ENCODE peak calls at places on chromosomes 13 and 19, in five cellular contexts. J is endodermal cell; S is endothelial cell of umbilical vein; P is effector memory CD4-positive, alpha-beta T cell; K is sigmoid colon. W is an unnamed sample.

GRCh38 chr19:51712461-51713081 is 11.2 kb downstream of the HAS1 start:
- DNase-seq in P (no peak), S (no peak), K (no peak), J (peak; percentile 85), W (no peak)

GRCh38 chr13:22423261-22423660 is 752.4 kb downstream of the FGF9 start:
- DNase-seq in K (no peak), S (no peak), J (no peak), P (no peak), W (no peak)

GRCh38 chr19:17522988-17523872 is 11.8 kb downstream of the PGLS start:
- DNase-seq in P (no peak), S (no peak), J (peak; percentile 37), K (peak; percentile 74), W (no peak)

GRCh38 chr19:46782355-46783019 is 5.9 kb downstream of the SLC1A5 start:
- DNase-seq in K (no peak), S (no peak), P (no peak), J (no peak), W (no peak)

GRCh38 chr19:46885411-46885810 is 24.6 kb downstream of the ARHGAP35 start:
- DNase-seq in S (no peak), P (no peak), J (no peak), K (no peak), W (no peak)

GRCh38 chr13:50917572-50917971 is 8.0 kb downstream of the RNASEH2B start:
- DNase-seq in P (no peak), S (peak; percentile 31), K (no peak), J (no peak), W (no peak)

GRCh38 chr13:51981355-51981754 is 29.9 kb downstream of the ATP7B start:
- DNase-seq in S (no peak), P (no peak), J (no peak), K (no peak), W (no peak)

GRCh38 chr19:11324079-11324661 is 15.3 kb downstream of the RAB3D start:
- DNase-seq in K (peak; percentile 92), P (no peak), S (peak; percentile 70), J (no peak), W (peak; percentile 88)

GRCh38 chr19:30635026-30635985 is 263.1 kb downstream of the ZNF536 start:
- DNase-seq in J (no peak), S (no peak), P (no peak), K (no peak), W (no peak)

GRCh38 chr13:87147076-87147475 is 524.1 kb upstream of the SLITRK5 start:
- DNase-seq in P (no peak), J (no peak), S (no peak), K (no peak), W (no peak)

GRCh38 chr13:33560722-33561121 is 257.2 kb upstream of the RFC3 start:
- DNase-seq in K (no peak), J (no peak), P (no peak), S (no peak), W (no peak)

GRCh38 chr19:29658221-29658991 is 6.9 kb upstream of the PLEKHF1 start:
- DNase-seq in K (peak; percentile 18), S (no peak), P (no peak), J (no peak), W (no peak)

GRCh38 chr13:111658150-111659100 is 338.0 kb downstream of the TEX29 start:
- DNase-seq in S (no peak), J (peak; percentile 74), P (no peak), K (no peak), W (no peak)

GRCh38 chr13:30362869-30363268 is 55.5 kb upstream of the KATNAL1 start:
- DNase-seq in S (no peak), P (no peak), K (no peak), J (no peak), W (no peak)

GRCh38 chr19:5016781-5017180 is 47.9 kb downstream of the KDM4B start:
- DNase-seq in J (no peak), K (no peak), S (no peak), P (no peak), W (no peak)
- H3K4me3 ChIP-seq in J (no peak overlapping the region), K (no peak overlapping the region), S (no peak overlapping the region), P (no peak overlapping the region), W (no peak overlapping the region)

DNA sequence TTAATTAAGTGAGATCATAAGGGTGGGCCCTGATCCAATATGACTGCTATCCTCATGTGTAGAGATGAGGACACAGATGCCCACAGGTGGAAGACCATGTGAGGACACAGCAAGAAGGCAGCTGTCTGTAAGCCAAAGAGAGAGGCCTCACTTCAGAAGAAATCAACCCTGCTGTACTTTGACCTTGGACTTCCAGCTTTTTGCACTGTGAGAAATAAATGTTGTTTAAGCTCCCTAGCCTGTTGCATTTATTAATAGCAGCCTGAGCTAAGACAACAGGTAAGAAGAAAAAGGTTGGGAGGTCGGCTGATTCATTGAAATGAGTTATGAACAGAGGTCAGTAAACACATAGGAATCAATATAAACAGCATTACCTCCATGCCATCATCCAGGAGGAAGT is 14.8 kb downstream of the PARP4 start:
- DNase-seq in S (no peak), P (no peak), K (no peak), J (no peak), W (no peak)
- H3K36me3 ChIP-seq in S (peaks cover 22% of the 10 kb centered on the region), P (peaks cover 45% of the 10 kb centered on the region), K (peaks cover 42% of the 10 kb centered on the region), J (peaks cover 62% of the 10 kb centered on the region), W (peaks cover 3% of the 10 kb centered on the region)

GRCh38 chr19:49801401-49801888 is 11.6 kb downstream of the FUZ start:
- DNase-seq in K (no peak), P (no peak), S (no peak), J (no peak), W (no peak)
- H3K4me3 ChIP-seq in K (peak overlapping the region; percentile 58), P (no peak overlapping the region), S (no peak overlapping the region), J (no peak overlapping the region), W (peak overlapping the region; percentile 40)

GRCh38 chr13:114275309-114275708 is 6.1 kb upstream of the UPF3A start:
- DNase-seq in S (no peak), P (no peak), K (no peak), J (no peak), W (no peak)

GRCh38 chr13:114269281-114269770 is 12.1 kb upstream of the UPF3A start:
- DNase-seq in S (no peak), P (no peak), J (no peak), K (no peak), W (no peak)

GRCh38 chr13:114268344-114269280 is 12.8 kb upstream of the UPF3A start:
- DNase-seq in S (no peak), P (no peak), J (no peak), K (no peak), W (no peak)

DNA sequence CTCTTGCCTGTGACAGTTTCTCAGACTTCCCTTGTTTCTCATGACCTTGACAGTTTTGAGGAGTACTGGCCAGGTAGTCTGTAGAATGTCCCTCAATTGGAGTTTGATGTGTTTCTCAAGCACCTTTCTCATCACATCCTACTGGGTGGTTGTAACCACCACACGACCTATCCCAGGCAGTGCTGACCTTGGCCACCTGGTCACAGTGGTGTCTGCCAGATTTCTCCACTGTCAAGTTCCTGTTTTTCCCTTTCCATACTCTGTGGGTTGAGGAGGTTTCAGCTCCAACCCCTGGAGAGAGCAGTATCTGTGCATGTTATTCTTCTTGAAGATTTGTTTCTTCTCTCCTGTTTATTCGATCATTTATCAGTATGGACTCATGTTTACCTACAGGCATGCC is 8.4 kb upstream of the UPF3A start:
- DNase-seq in K (no peak), J (no peak), P (no peak), S (peak; percentile 22), W (no peak)
- H3K36me3 ChIP-seq in K (peaks cover 28% of the 10 kb centered on the region), J (peaks cover 72% of the 10 kb centered on the region), P (peaks cover 10% of the 10 kb centered on the region), S (peaks cover 18% of the 10 kb centered on the region), W (peaks cover 1% of the 10 kb centered on the region)

DNA sequence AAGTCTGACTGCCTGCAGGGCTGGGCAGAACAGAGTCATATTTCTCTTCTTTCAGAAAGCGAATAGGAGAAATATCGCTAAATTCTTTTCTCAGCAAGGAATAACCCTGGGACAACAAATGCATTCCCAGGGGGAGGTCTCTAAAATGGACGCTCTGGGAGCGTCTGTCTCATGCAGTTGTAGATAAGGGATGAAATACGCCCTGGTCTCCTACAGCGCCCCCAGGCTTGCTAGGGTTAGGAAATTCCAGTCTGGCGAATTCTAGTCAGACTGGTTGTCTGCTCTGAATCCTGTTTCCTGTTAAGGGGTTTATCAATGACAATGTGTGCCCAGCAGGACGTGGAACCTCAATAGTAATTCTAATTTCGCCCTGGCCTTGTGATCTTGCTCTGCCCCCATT is 1214.1 kb downstream of the DIAPH3 start:
- DNase-seq in P (no peak), S (no peak), K (no peak), J (peak; percentile 72), W (no peak)
- H3K4me3 ChIP-seq in P (no peak overlapping the region), S (no peak overlapping the region), K (no peak overlapping the region), J (peak overlapping the region; percentile 14), W (no peak overlapping the region)

DNA sequence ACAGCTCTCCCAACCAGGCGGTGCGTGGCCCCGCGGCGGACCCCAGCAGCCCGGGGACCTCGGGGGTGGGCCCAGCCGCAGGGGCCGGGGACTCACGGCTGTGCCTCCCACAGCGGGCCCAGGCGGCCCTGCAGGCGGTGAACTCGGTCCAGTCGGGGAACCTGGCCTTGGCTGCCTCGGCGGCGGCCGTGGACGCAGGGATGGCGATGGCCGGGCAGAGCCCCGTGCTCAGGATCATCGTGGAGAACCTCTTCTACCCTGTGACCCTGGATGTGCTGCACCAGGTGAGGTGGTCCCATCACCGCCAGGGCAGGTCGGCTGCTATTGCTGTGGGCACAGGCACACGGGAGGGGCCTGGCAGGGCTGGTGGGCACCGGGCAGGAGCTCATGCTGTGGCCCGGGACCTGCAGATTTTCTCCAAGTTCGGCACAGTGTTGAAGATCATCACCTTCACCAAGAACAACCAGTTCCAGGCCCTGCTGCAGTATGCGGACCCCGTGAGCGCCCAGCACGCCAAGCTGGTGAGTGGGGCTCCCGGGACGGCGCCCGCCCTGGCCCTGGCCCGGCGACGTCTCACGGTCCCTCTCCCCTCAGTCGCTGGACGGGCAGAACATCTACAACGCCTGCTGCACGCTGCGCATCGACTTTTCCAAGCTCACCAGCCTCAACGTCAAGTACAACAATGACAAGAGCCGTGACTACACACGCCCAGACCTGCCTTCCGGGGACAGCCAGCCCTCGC is 7.3 kb downstream of the PTBP1 start:
- DNase-seq in K (no peak), J (no peak), P (no peak), S (no peak), W (no peak)
- H3K36me3 ChIP-seq in K (peaks cover 56% of the 10 kb centered on the region), J (peaks cover 93% of the 10 kb centered on the region), P (peaks cover 69% of the 10 kb centered on the region), S (peaks cover 71% of the 10 kb centered on the region), W (peaks cover 7% of the 10 kb centered on the region)

DNA sequence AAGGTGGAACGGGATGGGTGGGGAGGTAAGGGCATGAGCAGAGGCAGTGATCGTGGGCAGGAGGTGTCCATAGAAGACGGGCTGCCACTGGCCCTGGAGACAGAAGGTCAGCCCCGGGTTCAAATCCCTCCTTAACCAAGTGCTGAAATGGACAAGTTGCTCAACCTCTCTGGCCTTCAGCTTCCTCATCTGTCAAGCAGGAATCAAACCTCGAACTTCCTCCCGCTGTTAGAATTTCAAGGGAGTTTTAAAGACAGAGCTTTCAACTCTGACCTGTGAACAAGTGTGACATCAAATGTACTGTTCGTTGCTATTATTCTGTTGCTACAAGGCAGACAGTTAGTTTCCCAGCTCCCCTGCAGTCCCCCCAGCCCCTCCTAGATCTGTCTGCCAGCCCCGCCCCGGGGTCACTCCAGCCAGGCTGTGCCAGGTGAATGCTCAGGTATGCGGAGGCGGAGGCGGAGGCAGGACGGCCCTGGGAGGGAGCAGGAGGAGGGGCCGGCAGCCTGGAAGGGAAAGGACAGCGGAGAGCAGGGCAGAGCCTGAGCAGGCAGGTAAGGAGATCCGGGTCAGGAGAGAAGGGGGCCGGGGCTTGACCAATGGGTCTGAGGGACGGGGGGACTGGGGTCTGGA is at the start of gene EPS8L1:
- DNase-seq in K (no peak), P (no peak), J (peak; percentile 97), S (no peak), W (no peak)
- H3K4me3 ChIP-seq in K (no peak within 1 kb of the TSS), P (no peak within 1 kb of the TSS), J (peak within 1 kb of the TSS; percentile 67), S (no peak within 1 kb of the TSS), W (peak within 1 kb of the TSS; percentile 28)

GRCh38 chr19:2701361-2702169 is 929 bp downstream of the GNG7 start:
- DNase-seq in J (no peak), S (no peak), K (no peak), P (no peak), W (no peak)
- H3K36me3 ChIP-seq in J (no peaks in the 10 kb centered on the region), S (no peaks in the 10 kb centered on the region), K (no peaks in the 10 kb centered on the region), P (no peaks in the 10 kb centered on the region), W (no peaks in the 10 kb centered on the region)